ENCODE peak calls at places on chromosomes 16 and 17, in four cellular contexts. F, E, M and Z are unnamed samples.

GRCh38 chr16:82340531-82340930 is 170.5 kb upstream of the MPHOSPH6 start:
- DNase-seq in M (no peak), F (no peak), E (no peak), Z (no peak)

GRCh38 chr16:51382940-51383339 is 231.9 kb upstream of the SALL1 start:
- DNase-seq in E (no peak), M (no peak), F (no peak), Z (no peak)

GRCh38 chr17:83115832-83116231 is 36.4 kb downstream of the METRNL start:
- DNase-seq in E (no peak), F (no peak), M (no peak), Z (no peak)

GRCh38 chr17:28347261-28347891 is 10.0 kb downstream of the POLDIP2 start:
- DNase-seq in F (no peak), E (no peak), M (no peak), Z (no peak)

GRCh38 chr17:31550389-31551056 is 159.0 kb downstream of the RAB11FIP4 start:
- DNase-seq in E (no peak), F (no peak), M (no peak), Z (no peak)

GRCh38 chr17:50355701-50356341 is 9.9 kb downstream of the XYLT2 start:
- DNase-seq in F (no peak), M (no peak), E (no peak), Z (no peak)

GRCh38 chr17:42519546-42520444 is 16.2 kb upstream of the NAGLU start:
- DNase-seq in E (peak; percentile 72), M (peak; percentile 85), F (peak; percentile 62), Z (no peak)

GRCh38 chr17:72344613-72345012 is 223.8 kb downstream of the SOX9 start:
- DNase-seq in F (no peak), M (no peak), E (no peak), Z (no peak)

GRCh38 chr16:69818811-69819587 is 56.9 kb downstream of the WWP2 start:
- DNase-seq in M (no peak), F (peak; percentile 31), E (no peak), Z (no peak)

GRCh38 chr17:35982409-35983191 is 1.3 kb upstream of the CCL16 start:
- DNase-seq in M (no peak), E (no peak), F (no peak), Z (peak; percentile 24)

GRCh38 chr17:12977008-12977751 is 40.6 kb downstream of the ELAC2 start:
- DNase-seq in F (peak; percentile 36), E (no peak), M (no peak), Z (no peak)

GRCh38 chr17:41792835-41793748 is 6.6 kb upstream of the JUP start:
- DNase-seq in F (peak; percentile 31), E (peak; percentile 94), M (peak; percentile 81), Z (no peak)

GRCh38 chr16:82580293-82580900 is 46.4 kb upstream of the CDH13 start:
- DNase-seq in E (peak; percentile 53), M (no peak), F (peak; percentile 46), Z (no peak)

GRCh38 chr16:17520567-17520966 is 49.8 kb upstream of the XYLT1 start:
- DNase-seq in E (no peak), M (no peak), F (no peak), Z (no peak)

GRCh38 chr16:69861276-69862030 is 89.7 kb upstream of the CLEC18A start:
- DNase-seq in F (no peak), E (no peak), M (peak; percentile 60), Z (no peak)

GRCh38 chr16:1990336-1991134 is 765 bp downstream of the SYNGR3 start:
- DNase-seq in F (peak; percentile 86), M (peak; percentile 77), E (peak; percentile 71), Z (no peak)

GRCh38 chr17:33050611-33051140 is 59.0 kb downstream of the SPACA3 start:
- DNase-seq in F (no peak), E (no peak), M (no peak), Z (no peak)

GRCh38 chr16:49024896-49025295 is 256.7 kb downstream of the CBLN1 start:
- DNase-seq in M (no peak), F (no peak), E (no peak), Z (no peak)

GRCh38 chr16:4085405-4085970 is 30.8 kb downstream of the ADCY9 start:
- DNase-seq in E (peak; percentile 28), M (peak; percentile 19), F (no peak), Z (no peak)

GRCh38 chr17:13597723-13598347 is 3.9 kb downstream of the HS3ST3A1 start:
- DNase-seq in E (peak; percentile 5), F (peak; percentile 65), M (peak; percentile 14), Z (no peak)

GRCh38 chr16:80717611-80718010 is 86.8 kb downstream of the CDYL2 start:
- DNase-seq in E (no peak), M (no peak), F (no peak), Z (no peak)

GRCh38 chr16:89037261-89038152 is 56.1 kb upstream of the ACSF3 start:
- DNase-seq in F (peak; percentile 91), M (no peak), E (peak; percentile 82), Z (no peak)

GRCh38 chr17:40425741-40426140 is 8.0 kb upstream of the TOP2A start:
- DNase-seq in E (no peak), F (no peak), M (no peak), Z (peak; percentile 53)

GRCh38 chr16:73413469-73414190 is 365.7 kb upstream of the ZFHX3 start:
- DNase-seq in M (no peak), F (no peak), E (no peak), Z (no peak)

GRCh38 chr17:68060336-68060735 is 24.8 kb downstream of the KPNA2 start:
- DNase-seq in E (no peak), F (no peak), M (no peak), Z (no peak)

DNA sequence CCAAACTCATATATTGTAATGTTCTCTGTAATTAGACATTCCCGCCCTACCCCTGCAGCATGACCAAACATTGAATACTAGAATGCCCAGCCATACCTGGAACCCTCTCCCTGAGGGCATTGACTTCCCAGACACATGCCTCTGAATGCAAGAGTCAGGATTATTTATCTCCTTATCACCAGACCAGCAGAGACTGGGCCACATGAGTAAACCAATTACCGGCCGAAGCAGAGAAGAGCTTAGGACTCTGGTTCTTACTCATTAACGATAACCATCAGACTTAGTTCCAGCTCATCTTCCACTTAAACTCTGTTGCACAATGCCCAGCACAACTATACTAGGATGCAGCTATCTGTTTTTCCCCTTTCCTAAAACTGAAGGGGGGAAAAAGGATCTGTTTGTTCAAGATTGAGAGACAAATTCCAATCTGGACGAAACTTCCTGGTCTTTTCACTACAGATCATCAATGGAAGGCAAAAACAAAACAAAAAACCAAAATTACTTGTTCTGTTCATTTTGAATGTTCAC is 88.2 kb upstream of the CORO6 start:
- DNase-seq in E (peak; percentile 68), M (no peak), F (no peak), Z (no peak)
- TF ChIP-seq CTCF in E (no peak), M (no peak), F (no peak), Z (no peak)

GRCh38 chr16:56610017-56610608 is 1.7 kb downstream of the MT2A start:
- DNase-seq in F (no peak), M (peak; percentile 52), E (no peak), Z (no peak)
- TF ChIP-seq CTCF in F (no peak), M (no peak), E (no peak), Z (no peak)

GRCh38 chr17:66637491-66637890 is 197.4 kb upstream of the CACNG5 start:
- DNase-seq in F (no peak), E (no peak), M (no peak), Z (no peak)
- TF ChIP-seq CTCF in F (no peak), E (no peak), M (no peak), Z (no peak)

DNA sequence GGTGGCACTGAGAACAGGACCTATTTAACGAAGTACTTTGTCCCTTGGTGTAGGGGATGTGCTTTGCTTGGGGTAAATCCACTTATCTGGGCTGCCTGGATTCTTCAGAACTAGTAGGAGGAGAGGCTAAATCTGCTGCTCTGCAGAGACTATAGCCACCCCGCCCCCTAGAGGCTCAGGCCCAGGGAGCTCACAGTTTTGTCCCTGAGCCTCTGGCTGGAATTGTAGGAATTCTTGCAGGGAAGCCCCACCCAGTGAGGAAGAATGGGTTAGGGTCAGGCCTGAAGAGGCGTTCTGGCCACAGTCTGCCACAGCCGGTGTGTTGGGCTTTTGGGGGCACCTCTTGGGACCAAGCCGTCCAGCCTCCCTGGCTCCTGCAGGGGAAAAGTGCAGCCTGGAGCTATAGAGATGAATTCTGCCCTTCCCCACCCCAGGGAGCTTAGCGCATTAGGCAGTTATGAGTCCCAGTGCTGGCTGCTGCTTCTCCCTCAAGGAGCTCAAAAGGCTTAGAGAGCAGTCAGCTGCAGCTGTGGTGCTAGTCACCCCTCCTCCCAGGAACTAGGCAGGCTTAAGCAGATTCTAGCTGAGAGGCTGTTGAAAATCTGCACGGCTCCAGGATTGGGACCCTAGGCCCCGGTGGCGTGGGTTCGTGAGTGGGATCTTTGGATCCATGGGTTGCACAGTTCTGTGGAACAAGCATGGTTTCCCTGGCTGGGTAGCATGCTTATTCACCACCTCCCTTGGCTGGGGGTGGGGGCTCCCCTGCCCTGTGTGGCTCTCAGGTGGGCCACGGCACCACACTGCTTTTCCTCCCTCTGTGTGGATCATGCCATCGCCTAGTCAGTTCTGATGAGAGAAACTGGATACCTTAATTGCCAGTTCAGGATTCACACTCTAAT is 237.4 kb upstream of the TOM1L1 start:
- DNase-seq in M (no peak), E (peak; percentile 39), F (peak; percentile 30), Z (no peak)
- TF ChIP-seq CTCF in M (no peak), E (no peak), F (peak; percentile 24), Z (no peak)

GRCh38 chr16:58346831-58347371 is 45.4 kb upstream of the GINS3 start:
- DNase-seq in E (no peak), M (no peak), F (no peak), Z (no peak)

GRCh38 chr16:58348986-58349385 is 43.3 kb upstream of the GINS3 start:
- DNase-seq in M (no peak), F (no peak), E (no peak), Z (no peak)

GRCh38 chr16:58345574-58346354 is 46.5 kb upstream of the GINS3 start:
- DNase-seq in E (no peak), M (no peak), F (no peak), Z (no peak)
- TF ChIP-seq CTCF in E (no peak), M (no peak), F (peak; percentile 25), Z (peak; percentile 56)

GRCh38 chr17:19978206-19978802 is 676 bp upstream of the AKAP10 start:
- DNase-seq in M (no peak), E (no peak), F (no peak), Z (no peak)
- TF ChIP-seq CTCF in M (no peak), E (no peak), F (peak; percentile 14), Z (no peak)

GRCh38 chr17:64213995-64214507 is 49.0 kb downstream of the TEX2 start:
- DNase-seq in E (no peak), F (no peak), M (no peak), Z (no peak)
- TF ChIP-seq CTCF in E (no peak), F (no peak), M (no peak), Z (no peak)

DNA sequence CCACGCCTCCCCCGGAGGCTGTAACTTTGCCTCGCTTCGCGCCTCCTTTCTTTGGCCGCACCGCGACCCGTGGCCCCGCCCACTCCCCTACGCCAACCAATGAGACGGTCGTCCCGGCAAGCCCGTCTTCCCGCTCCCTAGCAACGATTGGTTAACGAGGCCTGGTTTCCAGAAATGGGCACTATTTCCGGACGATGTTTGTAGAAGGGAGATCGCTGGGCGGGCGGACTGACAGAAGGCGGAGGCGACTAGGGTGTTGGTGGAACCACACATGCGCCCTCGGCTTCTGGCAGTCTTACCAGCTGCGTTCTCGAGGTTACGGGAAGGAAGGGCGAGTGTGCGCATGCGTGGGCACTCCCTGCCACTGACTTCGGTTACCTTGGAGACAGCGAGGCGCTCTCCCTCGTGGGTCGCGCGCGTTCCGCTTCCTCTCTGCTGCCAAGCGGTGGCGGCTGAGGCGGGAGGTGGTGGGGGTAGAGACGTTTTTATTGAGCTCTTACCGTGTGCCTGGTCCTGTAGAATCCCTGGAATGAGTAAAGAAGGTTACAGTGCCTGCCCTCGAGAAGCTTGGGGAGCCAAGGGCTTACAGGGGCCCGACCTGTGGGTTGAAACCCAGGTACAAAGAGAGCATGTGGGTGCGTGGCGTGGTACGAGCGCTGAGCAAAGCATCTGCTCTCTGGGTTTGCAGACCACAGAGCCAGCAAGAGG is 447 bp upstream of the MAP3K14 start:
- DNase-seq in F (peak; percentile 100), M (peak; percentile 100), E (peak; percentile 100), Z (peak; percentile 100)
- TF ChIP-seq CTCF in F (no peak), M (no peak), E (peak; percentile 5), Z (no peak)